ENCODE peak calls at places on chromosomes 4 and X, in nine cellular contexts. K, U, C, S, P, G, A, X and W are unnamed samples.

GRCh38 chrX:57573754-57574153 is 18.1 kb upstream of the ZXDB start:
- DNase-seq in A (no peak), P (no peak), X (no peak), C (peak; percentile 44), G (no peak), S (no peak), U (peak; percentile 24), K (no peak), W (no peak)

GRCh38 chr4:40612831-40613230 is 16.8 kb downstream of the RBM47 start:
- DNase-seq in S (no peak), A (no peak), C (no peak), G (no peak), U (no peak), P (no peak), X (no peak), K (no peak), W (no peak)

GRCh38 chrX:124001581-124001980 is 40.1 kb downstream of the STAG2 start:
- DNase-seq in U (no peak), P (no peak), K (no peak), G (no peak), S (no peak), A (no peak), X (no peak), C (no peak), W (no peak)

GRCh38 chr4:124804584-124804983 is 92.1 kb upstream of the ANKRD50 start:
- DNase-seq in S (no peak), P (no peak), A (no peak), U (no peak), G (no peak), C (no peak), K (no peak), X (no peak), W (no peak)

GRCh38 chr4:85756938-85757337 is 282.0 kb downstream of the ARHGAP24 start:
- DNase-seq in C (peak; percentile 65), K (no peak), X (no peak), U (peak; percentile 53), S (no peak), P (no peak), G (no peak), A (no peak), W (peak; percentile 14)

GRCh38 chrX:323721-324628 is 5.4 kb upstream of the GTPBP6 start:
- DNase-seq in S (no peak), U (peak; percentile 64), C (peak; percentile 89), X (peak; percentile 67), P (no peak), K (no peak), G (no peak), A (no peak), W (no peak)

GRCh38 chr4:151133311-151133710 is 33.9 kb downstream of the RPS3A start:
- DNase-seq in A (no peak), S (no peak), C (no peak), U (no peak), K (no peak), X (no peak), G (no peak), P (no peak), W (no peak)

GRCh38 chr4:123520376-123520775 is 123.8 kb downstream of the SPRY1 start:
- DNase-seq in G (no peak), U (no peak), P (no peak), C (no peak), K (no peak), A (no peak), S (no peak), X (no peak), W (no peak)

GRCh38 chr4:125382995-125383394 is 68.2 kb downstream of the FAT4 start:
- DNase-seq in G (no peak), U (no peak), S (no peak), X (no peak), C (no peak), P (no peak), A (no peak), K (no peak), W (no peak)

GRCh38 chr4:117777721-117778120 is 256.6 kb upstream of the NDST3 start:
- DNase-seq in A (no peak), X (no peak), U (no peak), C (no peak), P (no peak), K (no peak), G (no peak), S (no peak), W (no peak)

GRCh38 chr4:6694177-6694901 is 661 bp downstream of the S100P start:
- DNase-seq in C (no peak), A (no peak), S (no peak), K (no peak), P (no peak), X (no peak), U (no peak), G (no peak), W (no peak)

GRCh38 chr4:5192271-5192670 is 141.0 kb downstream of the STK32B start:
- DNase-seq in X (no peak), C (no peak), A (no peak), U (no peak), K (no peak), P (no peak), G (no peak), S (no peak), W (no peak)

GRCh38 chr4:51831133-51831532 is 11.8 kb upstream of the DCUN1D4 start:
- DNase-seq in C (peak; percentile 83), P (no peak), U (peak; percentile 54), A (peak; percentile 54), K (peak; percentile 29), S (peak; percentile 33), G (no peak), X (peak; percentile 36), W (peak; percentile 31)

DNA sequence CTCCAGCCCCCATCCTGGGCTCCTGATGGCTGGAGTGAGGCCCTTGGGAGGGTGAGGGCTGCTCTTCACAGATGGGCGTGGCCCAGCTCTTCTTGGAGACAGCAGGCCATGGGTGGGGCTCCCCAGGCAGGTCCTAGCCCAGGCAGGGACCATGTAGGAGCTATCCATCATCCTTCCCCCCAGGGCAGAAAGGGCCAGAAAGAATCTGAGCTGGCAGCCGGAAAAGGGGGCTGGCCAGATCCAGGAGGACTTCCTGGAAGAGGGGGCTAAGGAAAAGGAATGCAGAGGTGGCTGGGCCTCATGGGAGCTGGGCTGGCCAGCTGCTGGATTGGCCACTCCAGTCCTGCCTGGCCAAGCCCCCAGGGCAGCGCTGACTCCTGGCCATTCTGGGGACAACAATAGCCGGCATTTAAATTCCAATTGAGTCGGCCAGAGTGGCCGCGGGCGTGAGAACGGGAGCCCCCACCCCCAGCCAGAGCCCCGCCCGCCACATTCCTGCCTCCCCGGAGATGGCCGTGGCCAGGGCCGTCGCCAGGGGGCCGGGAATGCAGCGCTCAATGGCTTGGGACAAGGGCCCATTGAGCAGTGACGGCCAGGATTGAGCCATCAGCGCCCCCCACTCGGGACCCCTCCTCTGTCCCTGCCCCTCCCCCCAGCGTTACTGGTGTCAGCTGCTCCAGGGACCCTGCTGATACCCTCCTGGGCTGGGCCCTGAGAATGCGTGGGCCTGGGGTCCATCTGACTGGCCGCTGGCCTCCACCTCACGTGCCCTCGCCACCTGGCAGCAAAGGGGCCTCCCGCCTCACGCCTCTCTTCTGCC is 15.1 kb upstream of the FGFR3 start:
- DNase-seq in A (no peak), C (peak; percentile 93), X (no peak), S (peak; percentile 88), U (no peak), K (peak; percentile 81), G (no peak), P (no peak), W (peak; percentile 67)
- TF ChIP-seq CTCF in A (no peak), C (no peak), X (no peak), S (peak; percentile 56), U (no peak), K (peak; percentile 56), G (no peak), P (no peak), W (no peak)

GRCh38 chr4:189917161-189917891 is 23.3 kb upstream of the FRG1 start:
- DNase-seq in A (no peak), U (no peak), K (no peak), G (no peak), S (no peak), P (no peak), X (no peak), C (no peak), W (no peak)

DNA sequence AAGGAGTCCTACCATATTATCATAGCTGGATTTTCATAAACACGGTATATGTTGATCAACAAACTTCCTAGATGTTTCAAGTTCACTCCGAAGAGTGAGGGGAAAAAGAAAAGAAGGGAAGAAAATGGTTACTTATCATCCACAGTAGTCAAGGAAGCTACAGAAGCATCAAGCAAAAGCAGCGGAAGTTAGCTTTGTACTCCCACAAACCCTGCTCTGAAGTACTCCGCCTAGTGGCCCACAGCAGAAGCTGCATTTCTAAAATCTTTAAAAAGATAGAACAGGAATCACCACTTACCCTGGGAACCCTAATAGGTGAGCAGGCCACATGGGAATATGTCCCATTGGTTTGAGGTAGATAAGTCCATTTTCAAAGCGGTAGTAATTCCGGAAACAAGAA is 28.5 kb upstream of the FRG1 start:
- DNase-seq in K (no peak), A (no peak), P (no peak), X (no peak), S (no peak), U (no peak), C (peak; percentile 56), G (no peak), W (no peak)
- TF ChIP-seq CTCF in K (peak; percentile 29), A (no peak), P (no peak), X (peak; percentile 69), S (peak; percentile 53), U (peak; percentile 39), C (peak; percentile 72), G (peak; percentile 43), W (peak; percentile 32)

GRCh38 chrX:9682861-9683260 is 82.8 kb downstream of the GPR143 start:
- DNase-seq in P (no peak), X (no peak), C (no peak), A (no peak), K (no peak), S (no peak), G (no peak), U (no peak), W (no peak)

GRCh38 chrX:9683350-9683749 is 82.3 kb downstream of the GPR143 start:
- DNase-seq in U (no peak), P (no peak), G (no peak), C (no peak), A (no peak), S (no peak), X (no peak), K (no peak), W (no peak)

GRCh38 chrX:9681011-9681410 is 84.6 kb downstream of the GPR143 start:
- DNase-seq in K (no peak), U (no peak), S (no peak), A (no peak), P (no peak), G (no peak), X (no peak), C (no peak), W (no peak)

GRCh38 chrX:9681422-9681821 is 84.2 kb downstream of the GPR143 start:
- DNase-seq in S (no peak), U (no peak), G (no peak), K (no peak), A (no peak), C (no peak), X (no peak), P (no peak), W (peak; percentile 10)

GRCh38 chrX:9682456-9682855 is 83.2 kb downstream of the GPR143 start:
- DNase-seq in S (no peak), C (peak; percentile 30), P (no peak), G (no peak), U (no peak), K (no peak), A (peak; percentile 23), X (no peak), W (no peak)
- TF ChIP-seq CTCF in S (peak; percentile 29), C (no peak), P (no peak), G (no peak), U (no peak), K (peak; percentile 41), A (peak; percentile 18), X (no peak), W (no peak)

GRCh38 chrX:149121526-149121925 is 383.6 kb downstream of the IDS start:
- DNase-seq in S (no peak), C (no peak), G (no peak), P (no peak), K (no peak), A (no peak), X (no peak), U (peak; percentile 51), W (no peak)
- TF ChIP-seq CTCF in S (no peak), C (no peak), G (no peak), P (no peak), K (no peak), A (no peak), X (no peak), U (no peak), W (no peak)